ENCODE peak calls at places on chromosomes 7 and 10, in five cellular contexts. C, N, L, B and S are unnamed samples.
A peak's percentile ranks its signal among the peaks of the same experiment; 100 is the strongest.

GRCh38 chr10:126959431-126959830 is 54.2 kb downstream of the DOCK1 start:
- DNase-seq in C (no peak), N (no peak), L (peak; percentile 60), B (no peak), S (no peak)

GRCh38 chr7:68143345-68143744 is 1146.7 kb downstream of the TYW1 start:
- DNase-seq in C (no peak), N (no peak), L (no peak), B (no peak), S (no peak)

GRCh38 chr7:137480824-137481365 is 137.4 kb upstream of the PTN start:
- DNase-seq in C (no peak), N (no peak), L (no peak), B (no peak), S (no peak)

GRCh38 chr10:124650820-124651401 is 93.3 kb downstream of the FAM53B start:
- DNase-seq in C (no peak), N (no peak), L (no peak), B (no peak), S (peak; percentile 72)

GRCh38 chr10:69826789-69827532 is 25.3 kb downstream of the COL13A1 start:
- DNase-seq in C (no peak), N (peak; percentile 68), L (no peak), B (no peak), S (no peak)

GRCh38 chr10:42801135-42801534 is 18.5 kb downstream of the BMS1 start:
- DNase-seq in C (no peak), N (no peak), L (no peak), B (no peak), S (no peak)

GRCh38 chr7:106959753-106960152 is 84.8 kb upstream of the PRKAR2B start:
- DNase-seq in C (no peak), N (peak; percentile 53), L (peak; percentile 63), B (no peak), S (no peak)

GRCh38 chr10:24382979-24383663 is 174.2 kb downstream of the KIAA1217 start:
- DNase-seq in C (no peak), N (no peak), L (peak; percentile 94), B (no peak), S (no peak)

GRCh38 chr10:2882628-2883027 is 184.7 kb upstream of the PFKP start:
- DNase-seq in C (no peak), N (no peak), L (no peak), B (no peak), S (no peak)

GRCh38 chr7:90262438-90262837 is 17.5 kb downstream of the CFAP69 start:
- DNase-seq in C (peak; percentile 67), N (peak; percentile 31), L (no peak), B (no peak), S (no peak)

GRCh38 chr7:91351374-91351773 is 87.1 kb downstream of the FZD1 start:
- DNase-seq in C (peak; percentile 40), N (no peak), L (no peak), B (no peak), S (no peak)

GRCh38 chr7:87876759-87877234 is 504 bp downstream of the DBF4 start:
- DNase-seq in C (peak; percentile 62), N (peak; percentile 41), L (peak; percentile 76), B (no peak), S (peak; percentile 85)

GRCh38 chr10:94963901-94964300 is 25.4 kb downstream of the CYP2C9 start:
- DNase-seq in C (peak; percentile 12), N (no peak), L (peak; percentile 99), B (peak; percentile 68), S (no peak)

GRCh38 chr10:76036410-76036940 is 605.1 kb downstream of the LRMDA start:
- DNase-seq in C (peak; percentile 81), N (peak; percentile 76), L (peak; percentile 72), B (no peak), S (peak; percentile 88)

GRCh38 chr10:92031580-92031979 is 108.0 kb downstream of the BTAF1 start:
- DNase-seq in C (no peak), N (no peak), L (no peak), B (no peak), S (no peak)

GRCh38 chr10:11986593-11987216 is 55.9 kb downstream of the UPF2 start:
- DNase-seq in C (peak; percentile 88), N (peak; percentile 56), L (peak; percentile 89), B (peak; percentile 75), S (peak; percentile 77)

GRCh38 chr10:94402204-94403033 is at the start of gene TBC1D12:
- DNase-seq in C (peak; percentile 97), N (peak; percentile 73), L (peak; percentile 97), B (peak; percentile 86), S (peak; percentile 98)

GRCh38 chr7:85213500-85213899 is 26.6 kb upstream of the SEMA3D start:
- DNase-seq in C (no peak), N (no peak), L (no peak), B (no peak), S (no peak)

GRCh38 chr7:36523371-36523953 is 133.8 kb downstream of the ANLN start:
- DNase-seq in C (no peak), N (no peak), L (no peak), B (no peak), S (no peak)

GRCh38 chr10:133399123-133399601 is 5.2 kb downstream of the MTG1 start:
- DNase-seq in C (no peak), N (no peak), L (no peak), B (no peak), S (peak; percentile 64)

GRCh38 chr7:19117081-19117869 is at the start of gene TWIST1:
- DNase-seq in C (peak; percentile 75), N (no peak), L (peak; percentile 93), B (peak; percentile 57), S (peak; percentile 76)

GRCh38 chr10:69953851-69954250 is 98.8 kb upstream of the MACROH2A2 start:
- DNase-seq in C (no peak), N (no peak), L (no peak), B (no peak), S (no peak)

DNA sequence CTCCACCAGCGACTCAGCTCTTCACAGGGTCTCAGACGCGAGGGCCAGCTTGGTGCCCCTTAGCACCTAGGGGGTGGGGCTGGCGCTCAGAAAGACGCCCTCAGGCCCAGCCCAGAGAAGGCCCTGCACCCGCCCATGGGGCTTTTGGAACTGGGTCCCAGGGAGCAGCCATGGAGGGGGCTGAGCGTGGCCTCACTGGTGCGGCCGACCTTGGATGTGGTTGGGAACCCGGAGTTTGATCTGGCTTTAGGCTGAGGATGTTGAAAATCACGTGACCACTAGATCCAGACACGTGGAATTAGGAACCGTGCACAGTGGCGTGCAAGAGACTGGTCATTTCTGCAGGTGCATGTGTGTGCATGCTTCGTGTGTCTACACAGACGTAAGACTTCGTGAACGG is 185.4 kb downstream of the DNAJB6 start:
- DNase-seq in C (no peak), N (no peak), L (no peak), B (no peak), S (no peak)
- H3K9ac ChIP-seq in C (no peak overlapping the region), N (no peak overlapping the region), L (no peak overlapping the region), B (no peak overlapping the region), S (no peak overlapping the region)

DNA sequence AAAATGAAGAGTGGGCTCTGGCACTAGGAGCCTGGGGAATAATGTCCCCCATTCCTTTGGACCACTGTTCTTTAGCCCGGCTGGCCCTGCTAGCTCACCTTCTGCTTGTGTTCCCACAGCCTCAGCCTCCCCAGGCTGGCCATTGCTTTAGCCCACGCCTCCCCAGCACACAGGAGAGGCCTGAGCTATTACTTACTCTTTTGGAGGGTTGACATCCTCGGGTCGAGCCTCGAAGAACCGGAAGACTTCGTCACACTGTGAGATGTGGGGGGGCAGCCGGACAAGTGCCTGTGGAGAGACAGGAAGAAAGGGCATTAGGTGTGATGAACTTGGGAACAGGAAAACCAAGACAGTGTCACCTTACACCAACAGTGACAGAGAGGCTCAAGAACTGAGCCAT is 131.3 kb downstream of the SH3PXD2A start:
- DNase-seq in C (no peak), N (no peak), L (no peak), B (no peak), S (no peak)
- H3K4me1 ChIP-seq in C (peaks cover 2% of the 10 kb centered on the region), N (no peaks in the 10 kb centered on the region), L (no peaks in the 10 kb centered on the region), B (peaks cover 1% of the 10 kb centered on the region), S (no peaks in the 10 kb centered on the region)

GRCh38 chr7:569071-569855 is 49.6 kb upstream of the PDGFA start:
- DNase-seq in C (no peak), N (no peak), L (no peak), B (no peak), S (peak; percentile 62)

GRCh38 chr7:569996-570800 is 50.6 kb upstream of the PDGFA start:
- DNase-seq in C (no peak), N (no peak), L (no peak), B (no peak), S (peak; percentile 69)

GRCh38 chr7:567305-567883 is 47.7 kb upstream of the PDGFA start:
- DNase-seq in C (no peak), N (no peak), L (no peak), B (no peak), S (no peak)

GRCh38 chr7:568031-568680 is 48.5 kb upstream of the PDGFA start:
- DNase-seq in C (no peak), N (no peak), L (no peak), B (no peak), S (peak; percentile 59)

DNA sequence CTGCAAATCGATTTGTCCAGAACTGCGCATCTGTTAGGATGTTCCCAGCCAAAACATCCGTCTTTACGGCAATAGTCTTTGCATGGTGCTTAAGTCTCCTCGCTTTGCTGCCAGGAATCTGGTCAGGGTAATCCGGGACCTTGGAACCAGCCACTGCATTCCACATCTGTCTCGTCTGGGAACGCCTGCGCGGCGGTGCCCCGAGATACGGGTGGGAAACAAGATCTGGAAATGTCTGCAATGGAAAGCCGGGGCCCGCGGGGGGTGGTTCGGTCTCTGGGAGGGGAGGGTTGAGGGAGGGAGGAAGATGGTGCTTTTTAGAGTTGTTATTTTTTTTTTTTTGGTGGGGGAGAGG is 49.0 kb upstream of the PDGFA start:
- DNase-seq in C (peak; percentile 21), N (no peak), L (no peak), B (no peak), S (peak; percentile 67)
- H3K27ac ChIP-seq in C (no peak overlapping the region), N (no peak overlapping the region), L (no peak overlapping the region), B (no peak overlapping the region), S (no peak overlapping the region)

GRCh38 chr7:101126651-101127459 is at the start of gene SERPINE1:
- DNase-seq in C (peak; percentile 100), N (peak; percentile 68), L (peak; percentile 95), B (no peak), S (peak; percentile 97)
- H3K9ac ChIP-seq in C (peak within 1 kb of the TSS; percentile 61), N (peak within 1 kb of the TSS; percentile 23), L (peak within 1 kb of the TSS; percentile 12), B (no peak within 1 kb of the TSS), S (no peak within 1 kb of the TSS)

DNA sequence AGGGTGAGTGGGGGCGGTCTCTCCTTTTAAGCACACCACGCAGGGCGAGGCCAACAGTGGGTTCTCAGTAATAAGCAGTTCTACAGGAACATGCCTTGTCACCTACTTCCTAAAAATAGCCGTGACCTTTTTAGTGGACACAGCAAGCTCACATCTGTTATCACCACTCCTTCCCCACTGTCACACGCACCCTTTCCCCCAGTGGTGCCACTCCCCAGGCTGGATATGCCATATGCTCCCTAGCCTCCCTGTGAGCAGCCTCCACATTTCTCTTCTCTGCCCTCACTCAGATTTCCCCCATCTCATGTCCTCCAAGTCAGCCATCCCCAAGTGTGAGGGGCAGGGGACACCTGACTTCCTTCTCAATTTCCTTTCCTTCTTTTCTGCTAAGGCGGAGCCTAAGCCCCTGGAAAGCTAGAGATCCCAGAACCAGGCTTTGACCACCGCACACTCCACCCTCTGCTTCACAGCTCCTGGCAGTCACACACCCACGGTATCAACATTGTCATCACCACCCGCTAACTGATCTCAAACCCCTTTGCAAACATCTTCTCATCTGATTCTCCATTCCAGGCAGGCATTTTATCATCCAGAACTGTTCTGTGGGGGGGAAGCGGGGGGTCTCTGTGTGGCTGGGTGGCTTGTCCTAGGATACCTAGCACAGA is 3.6 kb downstream of the ANXA11 start:
- DNase-seq in C (no peak), N (no peak), L (no peak), B (no peak), S (no peak)
- H3K4me1 ChIP-seq in C (peaks cover 29% of the 10 kb centered on the region), N (peaks cover 55% of the 10 kb centered on the region), L (peaks cover 10% of the 10 kb centered on the region), B (peaks cover 18% of the 10 kb centered on the region), S (peaks cover 68% of the 10 kb centered on the region)